ENCODE peak calls at places on chromosomes 4 and X, in ten cellular contexts. L is CD4-positive, alpha-beta T cell; M is PC-3; Z is activated CD8-positive, alpha-beta memory T cell treated with anti-CD3 and anti-CD28 coated beads, Interleukin-2, amount 10 ng/mL, durations not matched to agents 7 days and 5 days; Q is left lobe of liver; I is effector memory CD8-positive, alpha-beta T cell; A is RWPE2; Y is Right ventricle myocardium inferior; B is lower lobe of right lung; D is activated CD4-positive, alpha-beta T cell treated with anti-CD3 and anti-CD28 coated beads for 36 hours. T is an unnamed sample.

GRCh38 chrX:132504417-132504816 is 15.6 kb upstream of the MBNL3 start:
- ATAC-seq in Q (no peak), L (no peak), I (no peak), Y (no peak), D (no peak), B (no peak), M (no peak), A (no peak), Z (no peak), T (no peak)

GRCh38 chr4:15586046-15586445 is 69.1 kb downstream of the FBXL5 start:
- ATAC-seq in L (no peak), A (no peak), Y (no peak), D (no peak), Z (no peak), I (no peak), M (no peak), Q (peak), B (peak), T (no peak)

GRCh38 chrX:66176134-66176533 is 12.1 kb downstream of the HEPH start:
- ATAC-seq in Y (no peak), M (no peak), B (no peak), L (no peak), I (no peak), Z (no peak), D (no peak), A (no peak), Q (no peak), T (no peak)

GRCh38 chrX:109990582-109991276 is 12.2 kb upstream of the TMEM164 start:
- ATAC-seq in D (peak), Q (no peak), B (no peak), M (no peak), Z (peak), I (peak), A (no peak), Y (no peak), L (no peak), T (no peak)

GRCh38 chrX:73944582-73944947 is 359.4 kb upstream of the ZCCHC13 start:
- ATAC-seq in I (peak), Z (peak), M (no peak), L (peak), Y (no peak), B (peak), D (peak), Q (no peak), A (no peak), T (no peak)

GRCh38 chrX:104137496-104137895 is 19.3 kb downstream of the SLC25A53 start:
- ATAC-seq in A (no peak), L (no peak), B (peak), M (no peak), I (no peak), Q (no peak), Z (no peak), Y (no peak), D (peak), T (no peak)

GRCh38 chrX:40007136-40007535 is 90.6 kb downstream of the BCOR start:
- ATAC-seq in Q (no peak), D (no peak), B (no peak), I (no peak), Z (no peak), A (no peak), L (no peak), Y (no peak), M (no peak), T (no peak)

GRCh38 chrX:56802921-56803848 is 74.1 kb downstream of the NBDY start:
- ATAC-seq in Z (peak), M (peak), B (peak), D (peak), A (no peak), I (peak), Y (peak), L (no peak), Q (peak), T (peak)

GRCh38 chrX:151713859-151714258 is 2.0 kb upstream of the FATE1 start:
- ATAC-seq in D (no peak), Y (no peak), M (no peak), L (no peak), Z (no peak), B (no peak), I (no peak), A (peak), Q (peak), T (no peak)

GRCh38 chr4:13656569-13656988 is 29.1 kb upstream of the BOD1L1 start:
- ATAC-seq in B (peak), A (no peak), L (peak), Y (peak), Z (peak), Q (peak), D (peak), M (peak), I (peak), T (no peak)

GRCh38 chr4:124028172-124028571 is 631.6 kb downstream of the SPRY1 start:
- ATAC-seq in L (no peak), A (no peak), B (no peak), Y (peak), Q (no peak), I (no peak), D (no peak), M (no peak), Z (no peak), T (peak)

GRCh38 chr4:7929530-7929951 is 10.1 kb downstream of the AFAP1 start:
- ATAC-seq in L (no peak), Y (peak), Q (peak), B (peak), A (peak), Z (no peak), M (peak), D (no peak), I (no peak), T (peak)

GRCh38 chrX:47458528-47458927 is 24.5 kb downstream of the ZNF41 start:
- ATAC-seq in B (no peak), Y (no peak), L (no peak), Q (no peak), A (no peak), M (no peak), Z (no peak), D (no peak), I (peak), T (no peak)

GRCh38 chr4:107133965-107134364 is 97.9 kb upstream of the DKK2 start:
- ATAC-seq in D (peak), Q (no peak), A (no peak), B (no peak), Y (no peak), M (no peak), Z (no peak), L (no peak), I (no peak), T (no peak)

GRCh38 chr4:142875117-142875516 is 29.0 kb upstream of the INPP4B start:
- ATAC-seq in B (no peak), D (no peak), M (no peak), A (no peak), Y (no peak), L (no peak), I (no peak), Z (no peak), Q (no peak), T (no peak)

GRCh38 chr4:125572601-125573000 is 257.8 kb downstream of the FAT4 start:
- ATAC-seq in M (no peak), I (no peak), A (no peak), B (no peak), D (no peak), Q (no peak), Y (no peak), Z (no peak), L (no peak), T (no peak)

GRCh38 chr4:108758498-108758897 is 4.4 kb downstream of the ETNPPL start:
- ATAC-seq in A (no peak), I (no peak), B (no peak), L (no peak), Q (no peak), D (no peak), Z (no peak), M (no peak), Y (no peak), T (no peak)

GRCh38 chrX:20382518-20383291 is 116.0 kb upstream of the RPS6KA3 start:
- ATAC-seq in A (peak), Q (no peak), D (peak), B (no peak), I (peak), Z (peak), Y (peak), L (no peak), M (peak), T (no peak)

GRCh38 chrX:33195698-33196097 is 15.7 kb downstream of the DMD start:
- ATAC-seq in D (no peak), B (peak), A (no peak), M (no peak), L (no peak), I (no peak), Y (no peak), Q (no peak), Z (no peak), T (no peak)

GRCh38 chrX:153819398-153820083 is 10.8 kb downstream of the PDZD4 start:
- ATAC-seq in I (no peak), Q (peak), Y (no peak), D (no peak), B (peak), A (peak), M (peak), Z (no peak), L (no peak), T (no peak)

GRCh38 chrX:3738489-3738888 is 25.0 kb upstream of the PRKX start:
- ATAC-seq in B (no peak), D (peak), A (no peak), Q (no peak), Y (no peak), I (no peak), L (no peak), Z (peak), M (no peak), T (no peak)

GRCh38 chr4:182647901-182648300 is 269.3 kb downstream of the DCTD start:
- ATAC-seq in I (no peak), M (peak), Y (no peak), A (no peak), Q (no peak), L (no peak), B (no peak), D (no peak), Z (no peak), T (no peak)

GRCh38 chrX:1546601-1547275 is 9.8 kb upstream of the P2RY8 start:
- ATAC-seq in Z (no peak), A (no peak), M (no peak), Q (peak), Y (no peak), L (no peak), I (no peak), B (no peak), D (no peak), T (no peak)

GRCh38 chr4:40887690-40888089 is 137.9 kb downstream of the NSUN7 start:
- ATAC-seq in A (no peak), Z (no peak), Q (peak), I (no peak), Y (peak), D (peak), M (no peak), B (peak), L (no peak), T (peak)

GRCh38 chr4:78299565-78299972 is 242.4 kb downstream of the FRAS1 start:
- ATAC-seq in Z (no peak), B (peak), L (no peak), I (no peak), A (no peak), D (no peak), M (no peak), Q (no peak), Y (no peak), T (no peak)